ENCODE peak calls at places on chromosomes 12 and 14, in six cellular contexts. K, U, Q, V, D and E are unnamed samples.

GRCh38 chr14:54693761-54694160 is 126.8 kb downstream of the SAMD4A start:
- DNase-seq in K (no peak), U (no peak), Q (no peak), V (no peak), D (no peak), E (no peak)

GRCh38 chr12:53268637-53269562 is 801 bp downstream of the ESPL1 start:
- DNase-seq in K (no peak), U (no peak), Q (no peak), V (no peak), D (no peak), E (peak)

GRCh38 chr12:104420868-104421267 is 35.9 kb upstream of the CHST11 start:
- DNase-seq in K (no peak), U (no peak), Q (no peak), V (no peak), D (no peak), E (no peak)

GRCh38 chr12:57627504-57628279 is 5.3 kb downstream of the B4GALNT1 start:
- DNase-seq in K (no peak), U (no peak), Q (peak), V (peak), D (no peak), E (peak)

GRCh38 chr12:120264086-120264485 is 1.4 kb downstream of the PXN start:
- DNase-seq in K (no peak), U (no peak), Q (no peak), V (no peak), D (no peak), E (no peak)

GRCh38 chr14:71103662-71104484 is 196.6 kb downstream of the PCNX1 start:
- DNase-seq in K (peak), U (peak), Q (peak), V (no peak), D (peak), E (peak)

GRCh38 chr14:69358233-69358963 is 39.7 kb downstream of the ERH start:
- DNase-seq in K (no peak), U (no peak), Q (no peak), V (no peak), D (no peak), E (no peak)

GRCh38 chr14:105883066-105884005 is 357.0 kb downstream of the TMEM121 start:
- DNase-seq in K (no peak), U (no peak), Q (no peak), V (no peak), D (no peak), E (no peak)

GRCh38 chr14:21068521-21069387 is 1.4 kb upstream of the ARHGEF40 start:
- DNase-seq in K (peak), U (peak), Q (peak), V (peak), D (no peak), E (peak)

GRCh38 chr14:69083181-69083580 is 69.7 kb downstream of the DCAF5 start:
- DNase-seq in K (no peak), U (no peak), Q (no peak), V (no peak), D (no peak), E (no peak)

GRCh38 chr12:42473130-42473529 is 116.4 kb downstream of the PRICKLE1 start:
- DNase-seq in K (no peak), U (no peak), Q (no peak), V (no peak), D (no peak), E (no peak)

GRCh38 chr14:57692671-57693070 is 173.2 kb downstream of the SLC35F4 start:
- DNase-seq in K (peak), U (peak), Q (peak), V (no peak), D (no peak), E (peak)

GRCh38 chr12:3267690-3268089 is 190.5 kb downstream of the TSPAN9 start:
- DNase-seq in K (no peak), U (no peak), Q (no peak), V (no peak), D (no peak), E (no peak)

GRCh38 chr14:94330857-94331256 is 7.7 kb upstream of the SERPINA6 start:
- DNase-seq in K (no peak), U (no peak), Q (no peak), V (peak), D (no peak), E (no peak)

GRCh38 chr12:115771065-115771464 is 506.4 kb downstream of the MED13L start:
- DNase-seq in K (no peak), U (peak), Q (peak), V (no peak), D (no peak), E (peak)

GRCh38 chr12:13347241-13348043 is 150.9 kb downstream of the EMP1 start:
- DNase-seq in K (peak), U (no peak), Q (no peak), V (no peak), D (no peak), E (no peak)

GRCh38 chr12:86929962-86930361 is 673.8 kb upstream of the MGAT4C start:
- DNase-seq in K (no peak), U (no peak), Q (no peak), V (no peak), D (no peak), E (no peak)

GRCh38 chr12:7638064-7638763 is 27.5 kb downstream of the APOBEC1 start:
- DNase-seq in K (no peak), U (no peak), Q (no peak), V (peak), D (no peak), E (peak)

GRCh38 chr12:129083121-129083520 is 229.8 kb downstream of the GLT1D1 start:
- DNase-seq in K (no peak), U (no peak), Q (no peak), V (no peak), D (no peak), E (no peak)

GRCh38 chr12:125142601-125143000 is 77.4 kb downstream of the AACS start:
- DNase-seq in K (no peak), U (no peak), Q (no peak), V (no peak), D (no peak), E (no peak)

GRCh38 chr14:102238766-102239165 is 66.2 kb downstream of the MOK start:
- DNase-seq in K (no peak), U (no peak), Q (no peak), V (no peak), D (no peak), E (no peak)

GRCh38 chr12:45235087-45236025 is 19.5 kb downstream of the ANO6 start:
- DNase-seq in K (peak), U (peak), Q (peak), V (no peak), D (no peak), E (no peak)

GRCh38 chr14:95303107-95303506 is 16.6 kb downstream of the CLMN start:
- DNase-seq in K (no peak), U (no peak), Q (no peak), V (no peak), D (no peak), E (no peak)

GRCh38 chr14:55756563-55756962 is 176.6 kb downstream of the KTN1 start:
- DNase-seq in K (no peak), U (no peak), Q (no peak), V (no peak), D (no peak), E (no peak)

GRCh38 chr14:92986254-92987147 is 63.6 kb downstream of the CHGA start:
- DNase-seq in K (no peak), U (peak), Q (no peak), V (no peak), D (no peak), E (peak)

GRCh38 chr12:15931590-15932053 is 20.5 kb downstream of the DERA start:
- DNase-seq in K (peak), U (peak), Q (no peak), V (no peak), D (peak), E (no peak)

GRCh38 chr12:81692008-81692407 is 67.1 kb downstream of the PPFIA2 start:
- DNase-seq in K (no peak), U (no peak), Q (no peak), V (no peak), D (no peak), E (no peak)

GRCh38 chr12:124906606-124907261 is 7.7 kb downstream of the UBC start:
- DNase-seq in K (peak), U (peak), Q (peak), V (peak), D (peak), E (peak)

GRCh38 chr12:86613306-86613705 is 357.1 kb upstream of the MGAT4C start:
- DNase-seq in K (no peak), U (no peak), Q (no peak), V (no peak), D (no peak), E (no peak)

GRCh38 chr14:34051966-34052657 is 101.2 kb upstream of the EGLN3 start:
- DNase-seq in K (no peak), U (peak), Q (no peak), V (no peak), D (peak), E (no peak)

GRCh38 chr12:100741084-100741711 is 53.4 kb upstream of the ANO4 start:
- DNase-seq in K (peak), U (peak), Q (peak), V (no peak), D (no peak), E (peak)
- TF ChIP-seq GABPA in K (no peak), U (no peak), Q (no peak), V (no peak), D (no peak), E (no peak)

GRCh38 chr12:54684636-54685630 is 36.8 kb upstream of the DCD start:
- DNase-seq in K (no peak), U (no peak), Q (no peak), V (no peak), D (no peak), E (no peak)
- TF ChIP-seq GABPA in K (no peak), U (no peak), Q (no peak), V (no peak), D (no peak), E (no peak)

DNA sequence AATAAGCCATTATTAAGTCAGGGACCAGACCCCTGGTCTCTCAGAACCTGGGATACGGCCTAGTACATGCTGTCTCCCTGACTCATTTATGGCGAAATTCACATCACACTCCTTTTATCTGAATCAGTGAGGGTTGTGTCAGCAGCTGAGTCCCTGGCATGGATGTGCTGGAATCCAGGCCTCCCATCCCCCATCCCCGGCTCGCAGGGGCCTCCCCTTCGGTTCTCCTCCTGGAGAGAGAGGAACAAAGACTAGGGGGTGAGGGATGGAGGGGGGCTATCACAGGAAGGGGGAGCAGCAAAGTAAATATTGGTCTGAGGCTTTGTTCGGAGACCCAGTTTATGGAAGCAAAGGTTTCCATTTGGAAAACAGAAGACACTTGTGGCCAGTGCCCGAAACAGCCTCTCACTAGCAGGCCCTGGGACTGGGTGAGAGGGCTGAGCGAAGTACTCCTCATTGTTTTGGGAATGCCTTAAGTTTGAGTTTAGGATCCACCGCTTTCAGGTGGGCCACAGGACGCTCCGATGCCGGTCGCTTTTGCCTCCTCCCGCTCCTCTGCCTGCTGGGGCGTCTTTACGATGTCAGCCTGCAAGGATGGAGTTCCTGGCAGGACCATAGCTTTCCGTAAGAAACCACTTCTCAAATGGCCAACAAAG is 145.0 kb downstream of the PRKCH start:
- DNase-seq in K (no peak), U (peak), Q (no peak), V (peak), D (no peak), E (no peak)
- TF ChIP-seq GABPA in K (no peak), U (no peak), Q (no peak), V (no peak), D (no peak), E (no peak)

GRCh38 chr12:75130811-75131210 is 78.8 kb downstream of the KCNC2 start:
- DNase-seq in K (no peak), U (no peak), Q (no peak), V (no peak), D (no peak), E (no peak)

GRCh38 chr12:75135021-75135420 is 74.6 kb downstream of the KCNC2 start:
- DNase-seq in K (no peak), U (no peak), Q (no peak), V (no peak), D (no peak), E (no peak)

DNA sequence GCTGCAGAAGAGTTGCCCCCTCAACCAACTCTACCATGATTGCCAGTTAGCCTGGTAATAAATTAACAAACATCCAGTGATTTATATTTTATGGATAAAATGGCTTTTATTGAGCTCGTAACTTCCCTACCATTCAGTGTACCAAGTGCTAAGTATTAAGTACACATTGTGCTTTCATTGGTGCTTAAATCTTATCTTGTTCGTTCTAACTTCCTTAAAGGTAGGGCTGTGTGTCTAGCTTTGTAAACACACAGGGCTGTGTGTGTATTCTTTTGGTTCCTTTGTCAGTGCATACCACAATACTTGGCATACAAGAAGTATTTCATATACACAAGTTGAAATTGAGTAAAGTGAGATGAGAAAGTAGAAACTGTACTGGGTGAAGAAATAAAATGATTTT is 80.4 kb downstream of the KCNC2 start:
- DNase-seq in K (no peak), U (no peak), Q (no peak), V (no peak), D (no peak), E (no peak)
- TF ChIP-seq GABPA in K (no peak), U (no peak), Q (no peak), V (no peak), D (no peak), E (no peak)